ENCODE peak calls at places on chromosomes 11 and 22, in five cellular contexts. X is HEK293T, D is HepG2, S is HCT116, L is K562. A is an unnamed sample.
A peak's percentile ranks its signal among the peaks of the same experiment; 100 is the strongest.

GRCh38 chr11:9091044-9091936 is at the start of gene SCUBE2:
- DNase-seq in X (no peak), D (no peak), S (no peak), L (peak; percentile 42), A (no peak)

GRCh38 chr11:26753738-26754504 is 32.1 kb upstream of the SLC5A12 start:
- DNase-seq in X (peak; percentile 41), D (peak; percentile 56), S (peak; percentile 2), L (no peak), A (peak; percentile 37)

GRCh38 chr22:42439821-42440674 is 7.8 kb upstream of the NFAM1 start:
- DNase-seq in X (no peak), D (no peak), S (no peak), L (no peak), A (no peak)

GRCh38 chr22:30485362-30485988 is 13.7 kb upstream of the SEC14L3 start:
- DNase-seq in X (peak; percentile 97), D (peak; percentile 34), S (peak; percentile 28), L (peak; percentile 91), A (peak; percentile 84)

GRCh38 chr11:64544616-64545296 is 46.3 kb upstream of the SLC22A12 start:
- DNase-seq in X (no peak), D (no peak), S (no peak), L (no peak), A (no peak)

GRCh38 chr11:90204832-90205646 is 17.8 kb downstream of the CHORDC1 start:
- DNase-seq in X (peak; percentile 50), D (peak; percentile 66), S (peak; percentile 39), L (peak; percentile 35), A (no peak)

GRCh38 chr22:24156146-24156914 is 25.0 kb upstream of the SUSD2 start:
- DNase-seq in X (peak; percentile 60), D (no peak), S (no peak), L (no peak), A (peak; percentile 36)

GRCh38 chr11:109707411-109707810 is 285.4 kb downstream of the C11orf87 start:
- DNase-seq in X (no peak), D (no peak), S (no peak), L (no peak), A (no peak)

GRCh38 chr11:121452609-121453150 is at the start of gene SORL1-AS1:
- DNase-seq in X (no peak), D (no peak), S (no peak), L (no peak), A (no peak)

GRCh38 chr11:72238492-72239295 is 5.3 kb downstream of the PHOX2A start:
- DNase-seq in X (no peak), D (no peak), S (no peak), L (no peak), A (peak; percentile 34)

GRCh38 chr11:98365941-98366340 is 654.8 kb upstream of the CNTN5 start:
- DNase-seq in X (no peak), D (no peak), S (no peak), L (no peak), A (no peak)

GRCh38 chr11:107999759-108000455 is 8.8 kb upstream of the CUL5 start:
- DNase-seq in X (peak; percentile 82), D (peak; percentile 72), S (peak; percentile 74), L (peak; percentile 59), A (peak; percentile 80)

GRCh38 chr11:49208006-49208721 is at the start of gene FOLH1:
- DNase-seq in X (peak; percentile 4), D (no peak), S (no peak), L (no peak), A (no peak)

GRCh38 chr11:2461253-2462091 is 16.7 kb downstream of the KCNQ1 start:
- DNase-seq in X (no peak), D (no peak), S (no peak), L (peak; percentile 27), A (no peak)

GRCh38 chr22:30186048-30186447 is 60.5 kb downstream of the LIF start:
- DNase-seq in X (no peak), D (no peak), S (no peak), L (no peak), A (no peak)

GRCh38 chr11:134535029-134536025 is 123.3 kb upstream of the B3GAT1 start:
- DNase-seq in X (no peak), D (no peak), S (no peak), L (no peak), A (no peak)

GRCh38 chr22:24978308-24978707 is 25.8 kb downstream of the KIAA1671 start:
- DNase-seq in X (no peak), D (no peak), S (no peak), L (no peak), A (no peak)

GRCh38 chr22:43004362-43005035 is 10.4 kb downstream of the PACSIN2 start:
- DNase-seq in X (no peak), D (peak; percentile 58), S (no peak), L (no peak), A (no peak)

GRCh38 chr11:12864316-12865156 is 144.6 kb upstream of the RASSF10 start:
- DNase-seq in X (no peak), D (no peak), S (no peak), L (no peak), A (peak; percentile 53)

GRCh38 chr22:21641417-21641794 is 696 bp upstream of the SDF2L1 start:
- DNase-seq in X (no peak), D (peak; percentile 59), S (no peak), L (peak; percentile 90), A (no peak)

GRCh38 chr11:107018902-107019493 is 722 bp upstream of the GUCY1A2 start:
- DNase-seq in X (peak; percentile 32), D (peak; percentile 20), S (no peak), L (no peak), A (peak; percentile 87)

GRCh38 chr11:132586801-132587200 is 945.5 kb downstream of the OPCML start:
- DNase-seq in X (no peak), D (no peak), S (no peak), L (no peak), A (no peak)

GRCh38 chr11:78192223-78192719 is 3.6 kb downstream of the USP35 start:
- DNase-seq in X (no peak), D (no peak), S (no peak), L (peak; percentile 62), A (no peak)

GRCh38 chr11:65036931-65037330 is 4.1 kb upstream of the SAC3D1 start:
- DNase-seq in X (no peak), D (no peak), S (no peak), L (no peak), A (no peak)

GRCh38 chr11:114124601-114125144 is 65.2 kb downstream of the ZBTB16 start:
- DNase-seq in X (no peak), D (no peak), S (no peak), L (no peak), A (no peak)

GRCh38 chr11:128548655-128549255 is 38.6 kb downstream of the ETS1 start:
- DNase-seq in X (no peak), D (no peak), S (no peak), L (no peak), A (peak; percentile 36)

GRCh38 chr11:14370496-14370895 is 11.5 kb upstream of the RRAS2 start:
- DNase-seq in X (no peak), D (no peak), S (no peak), L (no peak), A (no peak)

GRCh38 chr11:134734446-134734845 is 322.4 kb upstream of the B3GAT1 start:
- DNase-seq in X (no peak), D (no peak), S (no peak), L (no peak), A (no peak)

GRCh38 chr11:91804057-91804456 is 420.6 kb upstream of the FAT3 start:
- DNase-seq in X (no peak), D (no peak), S (no peak), L (no peak), A (peak; percentile 29)

GRCh38 chr11:43119275-43119970 is 192.4 kb upstream of the API5 start:
- DNase-seq in X (no peak), D (no peak), S (no peak), L (no peak), A (no peak)

GRCh38 chr11:107493117-107493516 is 35.5 kb upstream of the CWF19L2 start:
- DNase-seq in X (no peak), D (no peak), S (no peak), L (no peak), A (no peak)

GRCh38 chr22:36367479-36367878 is 20.3 kb downstream of the MYH9 start:
- DNase-seq in X (no peak), D (no peak), S (no peak), L (no peak), A (no peak)

GRCh38 chr22:38881464-38881871 is 9.5 kb upstream of the CBX6 start:
- DNase-seq in X (no peak), D (no peak), S (no peak), L (peak; percentile 3), A (no peak)
- TF ChIP-seq SP1 in X (no peak), D (no peak), S (no peak), L (no peak), A (no peak)

GRCh38 chr11:32982626-32983025 is 33.1 kb upstream of the DEPDC7 start:
- DNase-seq in X (no peak), D (no peak), S (no peak), L (no peak), A (no peak)
- TF ChIP-seq SP1 in X (no peak), D (no peak), S (no peak), L (no peak), A (no peak)

GRCh38 chr11:47672283-47672730 is 29.9 kb upstream of the MTCH2 start:
- DNase-seq in X (no peak), D (no peak), S (no peak), L (no peak), A (no peak)

GRCh38 chr11:47667555-47667954 is 25.2 kb upstream of the MTCH2 start:
- DNase-seq in X (no peak), D (no peak), S (no peak), L (no peak), A (no peak)

GRCh38 chr11:47667135-47667534 is 24.8 kb upstream of the MTCH2 start:
- DNase-seq in X (no peak), D (no peak), S (no peak), L (no peak), A (no peak)

GRCh38 chr11:47669856-47670255 is 27.5 kb upstream of the MTCH2 start:
- DNase-seq in X (no peak), D (no peak), S (no peak), L (no peak), A (no peak)

DNA sequence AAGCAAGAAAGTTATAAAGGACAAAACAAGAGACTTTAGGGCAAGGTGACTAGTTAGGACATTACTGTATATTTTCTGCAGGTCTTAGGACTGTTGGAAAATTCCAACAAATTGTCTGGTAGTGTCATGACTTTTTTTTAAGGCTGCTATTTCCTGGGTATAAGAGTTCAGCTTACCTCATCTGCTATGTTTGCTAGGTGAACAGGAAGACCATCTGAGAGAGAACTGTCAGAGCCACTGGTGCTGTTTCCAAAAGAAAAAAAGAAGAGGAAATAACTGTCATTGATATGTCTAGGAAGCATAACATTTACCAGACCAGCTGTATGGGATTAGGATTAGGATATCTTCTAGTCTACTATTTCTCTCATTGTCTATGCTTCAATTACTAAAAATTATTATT is 26.3 kb upstream of the MTCH2 start:
- DNase-seq in X (no peak), D (peak; percentile 47), S (no peak), L (no peak), A (no peak)
- TF ChIP-seq SP1 in X (no peak), D (no peak), S (no peak), L (no peak), A (no peak)

DNA sequence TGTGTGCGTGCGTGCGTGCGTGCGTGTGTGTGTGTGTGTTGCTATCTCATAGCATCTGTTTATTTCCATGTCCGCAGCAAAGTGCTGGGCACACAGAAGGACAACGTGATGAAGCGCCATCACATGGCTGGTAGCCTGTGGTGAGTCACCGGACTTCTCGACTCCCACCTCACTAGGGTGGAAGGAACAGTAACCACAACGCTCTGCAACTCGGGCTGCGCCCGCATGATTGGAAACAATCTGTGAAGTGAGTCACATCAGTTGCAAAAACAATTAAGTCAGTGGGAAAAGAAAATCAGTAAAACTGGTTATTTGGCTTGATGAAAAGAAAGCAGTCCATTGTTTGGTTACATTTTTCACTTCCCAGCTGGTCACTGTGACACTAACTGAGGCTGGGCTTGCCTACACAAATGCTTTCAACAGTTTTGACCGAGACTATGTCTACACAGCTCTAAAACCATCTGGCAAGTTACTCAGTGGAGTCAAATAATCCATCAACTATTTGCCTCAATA is 437.3 kb upstream of the CADM1 start:
- DNase-seq in X (no peak), D (no peak), S (no peak), L (peak; percentile 23), A (no peak)
- TF ChIP-seq SP1 in X (no peak), D (no peak), S (no peak), L (no peak), A (no peak)